ENCODE peak calls at places on chromosomes 11 and 22, in seven cellular contexts. G is endodermal cell; K is naive thymus-derived CD4-positive, alpha-beta T cell; O is right lobe of liver; N is fibroblast of lung; X is CD8-positive, alpha-beta memory T cell; E is cardiac muscle cell. S is an unnamed sample. For H3K36me3 and H3K4me1, the result is how much of the 10 kb centered on the place peaks cover.

GRCh38 chr11:118699508-118700220 is 20.2 kb upstream of the TREH start:
- DNase-seq in G (peak), K (peak), O (no peak), N (no peak), X (peak), E (no peak), S (no peak)

GRCh38 chr11:112085822-112086421 is 634 bp downstream of the TIMM8B start:
- DNase-seq in G (no peak), K (no peak), O (no peak), N (peak), X (peak), E (peak), S (peak)

GRCh38 chr11:10696797-10697620 is 3.5 kb upstream of the IRAG1 start:
- DNase-seq in G (no peak), K (no peak), O (no peak), N (no peak), X (no peak), E (no peak), S (no peak)

GRCh38 chr11:65436412-65437032 is 13.9 kb downstream of the NEAT1 start:
- DNase-seq in G (no peak), K (no peak), O (peak), N (no peak), X (peak), E (peak), S (no peak)

GRCh38 chr11:132131962-132132361 is 761.5 kb downstream of the NTM start:
- DNase-seq in G (peak), K (no peak), O (no peak), N (no peak), X (no peak), E (no peak), S (no peak)

GRCh38 chr11:128187829-128188228 is 399.5 kb downstream of the ETS1 start:
- DNase-seq in G (no peak), K (no peak), O (no peak), N (no peak), X (no peak), E (no peak), S (no peak)

GRCh38 chr22:48886604-48887393 is 940.9 kb downstream of the BRD1 start:
- DNase-seq in G (peak), K (no peak), O (no peak), N (no peak), X (peak), E (no peak), S (no peak)

GRCh38 chr11:130827697-130828377 is 88.4 kb downstream of the SNX19 start:
- DNase-seq in G (peak), K (no peak), O (no peak), N (peak), X (no peak), E (peak), S (peak)

GRCh38 chr11:125082040-125082439 is 18.9 kb downstream of the SLC37A2 start:
- DNase-seq in G (no peak), K (no peak), O (no peak), N (no peak), X (no peak), E (no peak), S (no peak)

GRCh38 chr11:31582697-31583096 is 73.1 kb downstream of the ELP4 start:
- DNase-seq in G (no peak), K (no peak), O (no peak), N (no peak), X (no peak), E (no peak), S (no peak)

GRCh38 chr11:28223577-28223976 is 115.4 kb downstream of the METTL15 start:
- DNase-seq in G (no peak), K (no peak), O (no peak), N (no peak), X (no peak), E (no peak), S (no peak)

GRCh38 chr22:45893516-45893915 is 83.4 kb downstream of the WNT7B start:
- DNase-seq in G (peak), K (no peak), O (no peak), N (peak), X (peak), E (no peak), S (peak)

GRCh38 chr11:31139479-31139878 is 230.1 kb downstream of the DCDC1 start:
- DNase-seq in G (no peak), K (no peak), O (no peak), N (no peak), X (no peak), E (no peak), S (no peak)

GRCh38 chr11:116558504-116559252 is 214.1 kb downstream of the BUD13 start:
- DNase-seq in G (no peak), K (no peak), O (no peak), N (peak), X (no peak), E (peak), S (no peak)

GRCh38 chr11:47524200-47524874 is 28.6 kb downstream of the CELF1 start:
- DNase-seq in G (no peak), K (no peak), O (no peak), N (no peak), X (no peak), E (no peak), S (no peak)

GRCh38 chr11:124294697-124295096 is 19.1 kb downstream of the OR8D1 start:
- DNase-seq in G (no peak), K (no peak), O (no peak), N (no peak), X (no peak), E (no peak), S (no peak)

GRCh38 chr22:30250713-30251267 is 4.2 kb upstream of the LIF start:
- DNase-seq in G (no peak), K (no peak), O (no peak), N (peak), X (no peak), E (no peak), S (no peak)

GRCh38 chr22:19483481-19484244 is 3.9 kb downstream of the CDC45 start:
- DNase-seq in G (no peak), K (no peak), O (peak), N (no peak), X (no peak), E (peak), S (no peak)

GRCh38 chr11:71453021-71453910 is at the start of gene NADSYN1:
- DNase-seq in G (peak), K (peak), O (peak), N (peak), X (peak), E (peak), S (peak)

GRCh38 chr11:86678296-86678695 is 5.9 kb upstream of the ME3 start:
- DNase-seq in G (no peak), K (no peak), O (no peak), N (no peak), X (no peak), E (no peak), S (no peak)

GRCh38 chr11:72141066-72141465 is 5.5 kb downstream of the FOLR3 start:
- DNase-seq in G (no peak), K (no peak), O (no peak), N (peak), X (no peak), E (peak), S (no peak)

GRCh38 chr11:1055990-1056771 is 18.5 kb upstream of the MUC2 start:
- DNase-seq in G (peak), K (no peak), O (peak), N (no peak), X (peak), E (no peak), S (peak)

GRCh38 chr11:46389450-46390330 is 1.9 kb downstream of the CHRM4 start:
- DNase-seq in G (peak), K (no peak), O (peak), N (peak), X (no peak), E (peak), S (no peak)

GRCh38 chr11:1557904-1558831 is 13.9 kb downstream of the DUSP8 start:
- DNase-seq in G (peak), K (no peak), O (no peak), N (peak), X (no peak), E (peak), S (peak)

GRCh38 chr11:2942447-2942846 is 13.2 kb upstream of the PHLDA2 start:
- DNase-seq in G (peak), K (no peak), O (no peak), N (no peak), X (no peak), E (no peak), S (no peak)

GRCh38 chr11:2942872-2943710 is 13.9 kb upstream of the PHLDA2 start:
- DNase-seq in G (peak), K (no peak), O (no peak), N (no peak), X (no peak), E (no peak), S (peak)

GRCh38 chr11:2944953-2945756 is 15.9 kb upstream of the PHLDA2 start:
- DNase-seq in G (peak), K (no peak), O (peak), N (peak), X (no peak), E (peak), S (peak)

GRCh38 chr11:2944530-2944929 is 15.3 kb upstream of the PHLDA2 start:
- DNase-seq in G (peak), K (no peak), O (no peak), N (peak), X (no peak), E (no peak), S (no peak)

GRCh38 chr11:2943711-2944118 is 14.5 kb upstream of the PHLDA2 start:
- DNase-seq in G (peak), K (no peak), O (no peak), N (no peak), X (no peak), E (no peak), S (peak)
- H3K36me3 ChIP-seq in G (half or more), K (under half), O (under half), N (under half), X (under half), E (under half), S (under half)

DNA sequence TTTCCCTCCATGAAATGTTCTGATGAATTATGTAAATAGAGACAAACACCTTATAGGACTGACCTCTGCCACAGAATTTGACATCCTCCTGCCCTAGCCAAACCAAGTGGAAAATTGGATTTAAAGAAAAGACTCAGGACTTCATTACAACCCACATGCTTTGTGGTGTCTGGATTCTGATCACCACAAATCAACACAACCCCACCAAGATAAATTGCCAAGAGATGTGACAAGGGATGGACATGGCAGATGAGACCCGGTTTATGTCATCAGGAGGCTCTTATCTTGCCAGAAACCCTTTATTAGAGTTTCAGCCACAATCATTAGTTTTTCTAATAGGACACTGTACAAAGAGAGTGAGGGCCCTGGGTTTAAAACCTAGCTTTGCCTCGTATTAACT is 57.9 kb upstream of the SLC6A5 start:
- DNase-seq in G (no peak), K (no peak), O (no peak), N (no peak), X (no peak), E (no peak), S (no peak)
- H3K4me1 ChIP-seq in G (under half), K (under half), O (under half), N (under half), X (under half), E (under half), S (under half)

DNA sequence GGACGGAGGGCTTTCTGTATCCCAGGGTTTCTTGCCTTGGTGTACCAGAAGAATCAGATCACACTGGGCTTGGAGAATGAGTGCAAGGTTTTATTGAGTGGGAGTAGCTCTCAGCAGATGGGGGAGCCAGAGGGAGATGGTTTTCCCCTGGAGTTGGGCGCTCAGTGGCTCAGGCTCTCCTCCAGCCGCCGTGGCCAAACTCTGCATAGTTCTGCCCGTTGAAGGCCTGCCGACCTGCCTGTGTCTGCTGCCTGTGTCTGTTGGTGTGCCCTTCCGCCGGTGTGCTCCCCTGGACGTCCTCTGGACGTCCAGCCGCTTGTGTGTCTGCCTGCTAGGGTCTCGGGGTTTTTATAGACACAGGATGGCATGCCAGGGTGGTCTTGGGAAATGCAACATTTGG is 4.5 kb upstream of the ALKBH8 start:
- DNase-seq in G (peak), K (no peak), O (no peak), N (no peak), X (no peak), E (no peak), S (no peak)
- H3K36me3 ChIP-seq in G (under half), K (under half), O (under half), N (under half), X (under half), E (under half), S (under half)

GRCh38 chr11:61883327-61883726 is 8.0 kb downstream of the FADS3 start:
- DNase-seq in G (no peak), K (no peak), O (no peak), N (no peak), X (no peak), E (no peak), S (no peak)
- H3K4me1 ChIP-seq in G (under half), K (under half), O (under half), N (under half), X (under half), E (under half), S (under half)

GRCh38 chr11:60875856-60876485 is 8.6 kb downstream of the ZP1 start:
- DNase-seq in G (no peak), K (no peak), O (no peak), N (no peak), X (no peak), E (no peak), S (no peak)
- H3K36me3 ChIP-seq in G (under half), K (under half), O (under half), N (under half), X (under half), E (under half), S (under half)

GRCh38 chr11:16986434-16987204 is 27.6 kb downstream of the PLEKHA7 start:
- DNase-seq in G (peak), K (peak), O (peak), N (no peak), X (peak), E (peak), S (peak)

GRCh38 chr11:16982809-16983208 is 31.4 kb downstream of the PLEKHA7 start:
- DNase-seq in G (no peak), K (no peak), O (no peak), N (no peak), X (no peak), E (no peak), S (no peak)

GRCh38 chr11:16987205-16987568 is 27.0 kb downstream of the PLEKHA7 start:
- DNase-seq in G (peak), K (no peak), O (no peak), N (no peak), X (no peak), E (no peak), S (peak)

GRCh38 chr11:16984229-16984628 is 30.0 kb downstream of the PLEKHA7 start:
- DNase-seq in G (no peak), K (no peak), O (no peak), N (no peak), X (no peak), E (no peak), S (no peak)

GRCh38 chr11:16985297-16985696 is 28.9 kb downstream of the PLEKHA7 start:
- DNase-seq in G (no peak), K (no peak), O (peak), N (no peak), X (no peak), E (no peak), S (peak)
- H3K4me1 ChIP-seq in G (under half), K (under half), O (under half), N (under half), X (under half), E (under half), S (under half)

GRCh38 chr22:38740754-38741153 is 15.0 kb downstream of the SUN2 start:
- DNase-seq in G (no peak), K (no peak), O (no peak), N (no peak), X (peak), E (no peak), S (no peak)
- H3K36me3 ChIP-seq in G (half or more), K (half or more), O (half or more), N (half or more), X (half or more), E (half or more), S (half or more)

GRCh38 chr22:44279059-44279340 is 33.8 kb downstream of the SHISAL1 start:
- DNase-seq in G (no peak), K (no peak), O (no peak), N (no peak), X (no peak), E (no peak), S (no peak)

GRCh38 chr22:44277404-44278135 is 35.2 kb downstream of the SHISAL1 start:
- DNase-seq in G (no peak), K (no peak), O (no peak), N (no peak), X (peak), E (no peak), S (no peak)

GRCh38 chr22:44281706-44282637 is 30.8 kb downstream of the SHISAL1 start:
- DNase-seq in G (no peak), K (no peak), O (no peak), N (no peak), X (no peak), E (no peak), S (no peak)

GRCh38 chr22:44278234-44279058 is 34.3 kb downstream of the SHISAL1 start:
- DNase-seq in G (no peak), K (no peak), O (no peak), N (no peak), X (peak), E (no peak), S (no peak)

GRCh38 chr22:44280665-44281188 is 32.0 kb downstream of the SHISAL1 start:
- DNase-seq in G (no peak), K (no peak), O (no peak), N (no peak), X (no peak), E (no peak), S (no peak)
- H3K4me1 ChIP-seq in G (under half), K (under half), O (under half), N (under half), X (under half), E (under half), S (under half)

GRCh38 chr22:21965762-21966288 is 13.2 kb upstream of the PPM1F start:
- DNase-seq in G (no peak), K (no peak), O (no peak), N (no peak), X (no peak), E (no peak), S (no peak)

GRCh38 chr22:21968452-21969129 is 14.0 kb downstream of the TOP3B start:
- DNase-seq in G (no peak), K (no peak), O (no peak), N (no peak), X (no peak), E (no peak), S (no peak)

GRCh38 chr22:21966643-21967516 is 14.2 kb upstream of the PPM1F start:
- DNase-seq in G (no peak), K (no peak), O (no peak), N (no peak), X (no peak), E (no peak), S (no peak)

GRCh38 chr22:21970037-21970799 is 12.4 kb downstream of the TOP3B start:
- DNase-seq in G (no peak), K (no peak), O (no peak), N (no peak), X (no peak), E (no peak), S (no peak)

DNA sequence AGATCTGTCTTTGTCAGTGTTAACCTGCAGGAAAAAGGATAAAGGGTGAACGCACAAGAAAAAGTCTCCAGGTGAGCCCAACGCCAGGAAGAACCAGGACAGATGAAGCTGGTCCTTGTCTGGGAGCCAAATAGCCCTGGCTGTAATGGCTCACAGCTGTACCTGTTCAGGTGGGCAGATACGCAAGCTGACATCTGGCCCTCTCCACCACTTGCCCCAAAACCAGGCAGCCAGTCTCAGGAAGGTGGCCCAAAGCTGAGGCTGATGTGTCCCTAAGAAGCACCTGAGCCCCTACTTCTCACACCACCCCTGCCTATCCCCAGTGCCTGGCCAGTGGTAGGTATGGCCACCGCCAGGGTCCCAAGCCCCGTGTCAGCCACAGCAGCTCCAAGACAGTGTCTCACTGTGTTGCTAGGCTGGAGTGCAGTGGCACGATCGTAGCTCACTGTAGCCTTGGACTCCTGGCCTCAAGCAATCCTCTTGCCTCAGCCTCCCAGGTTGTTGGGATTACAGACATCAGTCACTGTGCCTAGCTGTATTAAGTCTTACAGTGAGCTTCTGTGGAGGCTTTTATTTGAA is 14.8 kb downstream of the TOP3B start:
- DNase-seq in G (no peak), K (no peak), O (no peak), N (no peak), X (no peak), E (no peak), S (no peak)
- H3K36me3 ChIP-seq in G (half or more), K (under half), O (under half), N (half or more), X (half or more), E (half or more), S (under half)

GRCh38 chr11:67442504-67443398 is 525 bp downstream of the CORO1B start:
- DNase-seq in G (no peak), K (no peak), O (no peak), N (no peak), X (no peak), E (no peak), S (no peak)
- H3K4me1 ChIP-seq in G (under half), K (half or more), O (under half), N (under half), X (half or more), E (under half), S (under half)

S was measured in mucosa of descending colon.